ENCODE peak calls at places on chromosomes 11 and 22, in six cellular contexts. A is lower lobe of right lung, D is right atrium auricular region, T is heart left ventricle, B is adrenal gland, Y is body of pancreas. J is an unnamed sample. For H3K4me1, the result is how much of the 10 kb centered on the place peaks cover.

GRCh38 chr22:18024956-18025720 is 777 bp upstream of the MICAL3 start:
- DNase-seq in T (no peak), B (no peak), Y (no peak), A (no peak), D (no peak), J (no peak)

GRCh38 chr11:70467196-70468085 is 69.1 kb downstream of the CTTN start:
- DNase-seq in B (peak), Y (peak), A (peak), D (peak), T (peak), J (no peak)

GRCh38 chr11:17748044-17748443 is 13.5 kb downstream of the KCNC1 start:
- DNase-seq in Y (no peak), D (no peak), T (peak), B (no peak), A (no peak), J (no peak)

GRCh38 chr11:82682003-82682751 is 51.5 kb downstream of the FAM181B start:
- DNase-seq in B (peak), D (no peak), Y (peak), A (no peak), T (no peak), J (no peak)

GRCh38 chr11:64754919-64755662 is 4.7 kb downstream of the PYGM start:
- DNase-seq in A (no peak), B (no peak), T (no peak), Y (no peak), D (no peak), J (no peak)

GRCh38 chr22:27987557-27987956 is 68.5 kb upstream of the PITPNB start:
- DNase-seq in T (no peak), A (no peak), D (peak), B (no peak), Y (no peak), J (no peak)

GRCh38 chr11:17256512-17256911 is 20.0 kb upstream of the NUCB2 start:
- DNase-seq in D (no peak), Y (no peak), B (no peak), T (no peak), A (no peak), J (no peak)

GRCh38 chr22:22702159-22702873 is 57.9 kb downstream of the GGTLC2 start:
- DNase-seq in D (no peak), Y (no peak), B (no peak), T (no peak), A (no peak), J (no peak)

GRCh38 chr22:19713650-19714319 is 518 bp upstream of the SEPTIN5 start:
- DNase-seq in B (no peak), D (no peak), T (no peak), Y (no peak), A (no peak), J (no peak)

GRCh38 chr11:45341379-45341778 is 55.2 kb upstream of the SYT13 start:
- DNase-seq in D (no peak), T (no peak), A (no peak), Y (no peak), B (no peak), J (peak)

GRCh38 chr11:128888034-128888985 is 2.8 kb upstream of the KCNJ5 start:
- DNase-seq in Y (peak), D (no peak), B (no peak), A (no peak), T (no peak), J (no peak)

GRCh38 chr22:38078046-38078840 is 5.7 kb downstream of the SLC16A8 start:
- DNase-seq in Y (no peak), B (no peak), A (peak), T (no peak), D (no peak), J (no peak)

GRCh38 chr11:74123008-74123448 is 47.8 kb downstream of the C2CD3 start:
- DNase-seq in A (no peak), D (no peak), T (no peak), B (peak), Y (no peak), J (no peak)

GRCh38 chr11:29025001-29025400 is 916.8 kb downstream of the METTL15 start:
- DNase-seq in D (no peak), A (no peak), T (no peak), Y (no peak), B (no peak), J (no peak)

GRCh38 chr11:102240502-102240901 is 76.8 kb upstream of the BIRC3 start:
- DNase-seq in D (no peak), Y (no peak), T (no peak), B (no peak), A (no peak), J (no peak)

GRCh38 chr11:43989162-43989961 is 46.9 kb downstream of the C11orf96 start:
- DNase-seq in B (peak), D (no peak), T (peak), A (no peak), Y (peak), J (no peak)

GRCh38 chr11:110092577-110093406 is at the start of gene ZC3H12C:
- DNase-seq in Y (peak), B (peak), D (peak), T (peak), A (peak), J (no peak)

GRCh38 chr22:43152355-43153071 is 1.2 kb downstream of the TSPO start:
- DNase-seq in D (peak), A (peak), Y (peak), B (peak), T (peak), J (no peak)

GRCh38 chr11:78940500-78941225 is 366.0 kb upstream of the NARS2 start:
- DNase-seq in B (no peak), A (no peak), D (no peak), Y (no peak), T (no peak), J (no peak)

GRCh38 chr22:43838161-43838560 is 24.2 kb downstream of the SULT4A1 start:
- DNase-seq in T (no peak), Y (no peak), D (no peak), B (no peak), A (no peak), J (no peak)

GRCh38 chr11:74468521-74469280 is 1.4 kb upstream of the KCNE3 start:
- DNase-seq in D (no peak), A (no peak), B (no peak), Y (no peak), T (no peak), J (peak)

GRCh38 chr22:46233231-46233630 is 16.9 kb downstream of the CDPF1 start:
- DNase-seq in D (no peak), A (no peak), Y (peak), B (peak), T (peak), J (no peak)

GRCh38 chr11:6638437-6638836 is 17.2 kb downstream of the DCHS1 start:
- DNase-seq in A (no peak), Y (peak), B (no peak), D (no peak), T (no peak), J (no peak)

GRCh38 chr11:6636480-6636879 is 17.3 kb upstream of the TPP1 start:
- DNase-seq in A (no peak), B (no peak), D (no peak), T (no peak), Y (no peak), J (no peak)

GRCh38 chr11:6635082-6635932 is 16.1 kb upstream of the TPP1 start:
- DNase-seq in A (peak), Y (peak), D (no peak), T (peak), B (peak), J (no peak)

GRCh38 chr11:6640036-6640984 is 15.3 kb downstream of the DCHS1 start:
- DNase-seq in T (no peak), D (no peak), B (no peak), A (no peak), Y (no peak), J (no peak)

GRCh38 chr11:6637871-6638270 is 17.7 kb downstream of the DCHS1 start:
- DNase-seq in Y (peak), D (no peak), T (peak), B (peak), A (no peak), J (no peak)
- H3K4me3 ChIP-seq in Y (no peak), D (no peak), T (no peak), B (no peak), A (no peak), J (no peak)

GRCh38 chr22:24514241-24515024 is 19.3 kb downstream of the UPB1 start:
- DNase-seq in T (no peak), D (no peak), A (no peak), Y (peak), B (no peak), J (no peak)
- H3K4me1 ChIP-seq in T (under half), D (under half), A (under half), Y (under half), B (under half), J (under half)

GRCh38 chr11:76745561-76746207 is 37.5 kb upstream of the TSKU start:
- DNase-seq in B (no peak), A (no peak), T (no peak), D (no peak), Y (no peak), J (no peak)
- H3K27ac ChIP-seq in B (no peak), A (no peak), T (no peak), D (no peak), Y (no peak), J (peak)

GRCh38 chr11:67483498-67483798 is 622 bp downstream of the AIP start:
- DNase-seq in B (no peak), T (no peak), D (no peak), Y (no peak), A (no peak), J (no peak)
- H3K4me3 ChIP-seq in B (no peak), T (peak), D (peak), Y (no peak), A (peak), J (peak)

DNA sequence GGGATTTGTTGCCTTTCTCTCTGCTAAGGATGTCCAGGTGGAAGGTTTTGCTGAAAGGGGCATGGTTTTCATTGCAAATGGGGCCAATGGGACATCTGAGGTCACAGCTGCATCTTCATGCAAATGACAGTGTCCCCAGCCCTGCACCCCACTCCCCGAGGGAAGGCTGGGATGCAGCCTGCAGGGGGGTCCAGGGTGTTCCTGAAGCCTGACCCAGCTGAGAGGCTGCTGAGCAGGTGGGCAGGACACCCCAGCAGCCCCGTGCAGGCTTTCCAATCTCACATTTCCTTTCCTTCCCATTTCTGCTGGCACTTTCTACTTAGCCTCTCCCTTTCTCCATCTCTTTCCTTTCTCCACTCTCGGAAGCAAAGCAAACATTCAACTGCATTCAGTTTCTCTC is 78.3 kb downstream of the SCN3B start:
- DNase-seq in B (no peak), Y (no peak), D (no peak), T (no peak), A (no peak), J (no peak)
- H3K4me1 ChIP-seq in B (under half), Y (under half), D (under half), T (under half), A (under half), J (under half)